ENCODE peak calls at places on chromosomes 6 and 20, in seven cellular contexts. L is GM04504; O is GM20000; Q is caudate nucleus; G is occipital lobe; A is stimulated activated CD8-positive, alpha-beta memory T cell treated with anti-CD3 and anti-CD28 coated beads, Interleukin-4, amount 100 ng/mL, for 4 hours; H is Ammon's horn. M is an unnamed sample.

GRCh38 chr6:106098383-106099234 is 12.5 kb downstream of the PRDM1 start:
- DNase-seq in L (no peak), O (peak), Q (no peak), G (no peak), A (peak), H (no peak), M (no peak)

GRCh38 chr6:51613558-51613957 is 473.9 kb downstream of the PKHD1 start:
- DNase-seq in L (no peak), O (no peak), Q (no peak), G (no peak), A (no peak), H (no peak), M (no peak)

GRCh38 chr20:44642203-44643153 is 9.0 kb downstream of the ADA start:
- DNase-seq in L (peak), O (peak), Q (peak), G (no peak), A (no peak), H (peak), M (no peak)

GRCh38 chr6:109024368-109024767 is 70.3 kb downstream of the SESN1 start:
- DNase-seq in L (no peak), O (no peak), Q (no peak), G (no peak), A (no peak), H (no peak), M (no peak)

GRCh38 chr20:33948480-33948879 is 45.2 kb upstream of the RALY start:
- DNase-seq in L (no peak), O (no peak), Q (no peak), G (no peak), A (no peak), H (no peak), M (no peak)

GRCh38 chr6:138492113-138492512 is 7.2 kb downstream of the NHSL1 start:
- DNase-seq in L (no peak), O (no peak), Q (no peak), G (no peak), A (no peak), H (no peak), M (no peak)

GRCh38 chr20:63058696-63059335 is 52.1 kb upstream of the BHLHE23 start:
- DNase-seq in L (no peak), O (no peak), Q (no peak), G (no peak), A (no peak), H (no peak), M (no peak)

GRCh38 chr6:106790935-106791334 is 161.6 kb downstream of the QRSL1 start:
- DNase-seq in L (no peak), O (no peak), Q (no peak), G (no peak), A (no peak), H (no peak), M (no peak)

GRCh38 chr20:44112456-44112855 is 74.5 kb downstream of the JPH2 start:
- DNase-seq in L (no peak), O (no peak), Q (no peak), G (no peak), A (no peak), H (no peak), M (no peak)

GRCh38 chr20:46557231-46557956 is 6.9 kb upstream of the OCSTAMP start:
- DNase-seq in L (peak), O (no peak), Q (no peak), G (no peak), A (no peak), H (no peak), M (no peak)

GRCh38 chr6:150541587-150541986 is 58.1 kb upstream of the PLEKHG1 start:
- DNase-seq in L (no peak), O (no peak), Q (no peak), G (no peak), A (no peak), H (no peak), M (no peak)

GRCh38 chr20:3515379-3516175 is 44.8 kb downstream of the ATRN start:
- DNase-seq in L (no peak), O (no peak), Q (no peak), G (no peak), A (no peak), H (no peak), M (no peak)

GRCh38 chr20:59183751-59184150 is 20.1 kb downstream of the ZNF831 start:
- DNase-seq in L (no peak), O (no peak), Q (no peak), G (no peak), A (no peak), H (no peak), M (no peak)

GRCh38 chr20:45359406-45360148 is 3.4 kb upstream of the SYS1 start:
- DNase-seq in L (no peak), O (no peak), Q (no peak), G (no peak), A (no peak), H (no peak), M (no peak)

GRCh38 chr6:30311669-30312068 is 15.1 kb upstream of the TRIM39 start:
- DNase-seq in L (no peak), O (no peak), Q (no peak), G (no peak), A (no peak), H (no peak), M (no peak)

GRCh38 chr6:2797564-2798014 is 32.4 kb downstream of the WRNIP1 start:
- DNase-seq in L (no peak), O (no peak), Q (no peak), G (no peak), A (no peak), H (no peak), M (no peak)

GRCh38 chr20:13321416-13321815 is 100.3 kb downstream of the ISM1 start:
- DNase-seq in L (no peak), O (no peak), Q (no peak), G (no peak), A (no peak), H (no peak), M (no peak)

GRCh38 chr6:166417285-166417691 is 34.5 kb upstream of the MPC1 start:
- DNase-seq in L (no peak), O (no peak), Q (no peak), G (no peak), A (no peak), H (no peak), M (no peak)

GRCh38 chr20:24961384-24962181 is 12.5 kb downstream of the CST7 start:
- DNase-seq in L (no peak), O (no peak), Q (no peak), G (no peak), A (no peak), H (no peak), M (no peak)

GRCh38 chr6:150683320-150683719 is 83.6 kb downstream of the PLEKHG1 start:
- DNase-seq in L (no peak), O (no peak), Q (no peak), G (no peak), A (no peak), H (no peak), M (no peak)

GRCh38 chr6:137297887-137298286 is 78.7 kb upstream of the IFNGR1 start:
- DNase-seq in L (no peak), O (no peak), Q (no peak), G (no peak), A (no peak), H (peak), M (no peak)

GRCh38 chr6:78831492-78831891 is 35.9 kb upstream of the IRAK1BP1 start:
- DNase-seq in L (no peak), O (no peak), Q (peak), G (no peak), A (no peak), H (peak), M (no peak)

GRCh38 chr6:34288581-34288980 is 39.8 kb upstream of the SMIM29 start:
- DNase-seq in L (no peak), O (peak), Q (no peak), G (no peak), A (no peak), H (no peak), M (no peak)

GRCh38 chr20:5039255-5039657 is 37.9 kb upstream of the SLC23A2 start:
- DNase-seq in L (no peak), O (peak), Q (no peak), G (no peak), A (peak), H (no peak), M (no peak)